ENCODE peak calls at places on chromosomes 3 and 15, in six cellular contexts. H is stimulated activated CD4-positive, alpha-beta T cell treated with anti-CD3 and anti-CD28 coated beads, Interleukin-12 subunit alpha, Interleukin-12 subunit beta, amount 100 ng/mL, for 48 hours; E is posterior cingulate gyrus; L is cardiac muscle cell; R is HCEC 1CT; Y is left cardiac atrium. V is an unnamed sample.

GRCh38 chr15:100861511-100861991 is 18.1 kb upstream of the ALDH1A3 start:
- DNase-seq in E (peak), Y (peak), R (no peak), H (no peak), L (peak), V (peak)

GRCh38 chr3:72383896-72384295 is 464.3 kb downstream of the SHQ1 start:
- DNase-seq in L (no peak), E (no peak), R (no peak), H (no peak), Y (no peak), V (no peak)

GRCh38 chr15:59632714-59633113 is 21.1 kb downstream of the GCNT3 start:
- DNase-seq in E (no peak), Y (no peak), L (peak), R (no peak), H (no peak), V (no peak)

GRCh38 chr3:107369791-107370190 is 7.4 kb upstream of the CCDC54 start:
- DNase-seq in E (no peak), L (no peak), H (no peak), Y (no peak), R (no peak), V (no peak)

GRCh38 chr15:101689901-101690300 is 34.4 kb downstream of the TARS3 start:
- DNase-seq in H (no peak), R (peak), L (peak), E (no peak), Y (no peak), V (no peak)

GRCh38 chr15:43966646-43967045 is 139.8 kb downstream of the WDR76 start:
- DNase-seq in R (peak), H (no peak), Y (no peak), L (no peak), E (no peak), V (no peak)

GRCh38 chr3:16478516-16478915 is 35.0 kb downstream of the RFTN1 start:
- DNase-seq in L (peak), E (no peak), H (no peak), R (peak), Y (no peak), V (no peak)

GRCh38 chr3:115301364-115301860 is 154.3 kb upstream of the ZBTB20 start:
- DNase-seq in E (no peak), R (no peak), L (no peak), H (no peak), Y (no peak), V (no peak)

GRCh38 chr15:77568014-77568959 is 64.4 kb downstream of the LINGO1 start:
- DNase-seq in E (peak), L (peak), R (no peak), Y (no peak), H (no peak), V (no peak)

GRCh38 chr3:152097770-152098169 is 171.0 kb upstream of the MBNL1 start:
- DNase-seq in E (no peak), L (peak), H (no peak), Y (no peak), R (no peak), V (no peak)

GRCh38 chr15:68384451-68385239 is 47.3 kb downstream of the ITGA11 start:
- DNase-seq in H (no peak), E (no peak), L (peak), Y (peak), R (peak), V (no peak)

GRCh38 chr3:24242012-24242698 is 252.5 kb downstream of the THRB start:
- DNase-seq in E (no peak), L (peak), R (peak), H (no peak), Y (peak), V (no peak)

GRCh38 chr3:40801276-40801675 is 276.5 kb downstream of the ZNF621 start:
- DNase-seq in Y (no peak), R (peak), H (no peak), E (no peak), L (peak), V (no peak)

V was measured in head of caudate nucleus.